ENCODE peak calls at places on chromosomes 12 and 14, in seven cellular contexts. D is ACHN, K is lung, F is NCI-H510A, I is stromal cell of bone marrow, T is HS-27A, P is skeletal muscle cell. N is an unnamed sample.

GRCh38 chr14:68695326-68695768 is 97.5 kb downstream of the ZFP36L1 start:
- DNase-seq in D (peak), K (no peak), F (no peak), I (peak), T (peak), P (peak), N (peak)

GRCh38 chr12:103647267-103647666 is 60.2 kb downstream of the STAB2 start:
- DNase-seq in D (no peak), K (no peak), F (no peak), I (peak), T (no peak), P (peak), N (no peak)

GRCh38 chr12:117036547-117036946 is 62.7 kb downstream of the TESC start:
- DNase-seq in D (no peak), K (no peak), F (no peak), I (no peak), T (no peak), P (no peak), N (no peak)

GRCh38 chr14:100524233-100524932 is 62.8 kb downstream of the BEGAIN start:
- DNase-seq in D (no peak), K (no peak), F (no peak), I (no peak), T (no peak), P (no peak), N (no peak)

GRCh38 chr12:127342861-127343260 is 924.1 kb upstream of the TMEM132C start:
- DNase-seq in D (no peak), K (no peak), F (no peak), I (no peak), T (no peak), P (no peak), N (no peak)

GRCh38 chr14:60573943-60574496 is 65.1 kb downstream of the SIX6 start:
- DNase-seq in D (no peak), K (no peak), F (no peak), I (peak), T (no peak), P (peak), N (no peak)

GRCh38 chr12:1781770-1782169 is 38.6 kb upstream of the LRTM2 start:
- DNase-seq in D (no peak), K (no peak), F (no peak), I (no peak), T (no peak), P (no peak), N (no peak)

GRCh38 chr14:101757064-101757838 is 4.3 kb upstream of the PPP2R5C start:
- DNase-seq in D (no peak), K (no peak), F (no peak), I (no peak), T (no peak), P (no peak), N (no peak)

GRCh38 chr12:67633708-67634107 is 14.8 kb upstream of the DYRK2 start:
- DNase-seq in D (no peak), K (peak), F (no peak), I (no peak), T (no peak), P (no peak), N (no peak)

GRCh38 chr12:26863515-26863914 is 30.5 kb upstream of the ITPR2 start:
- DNase-seq in D (peak), K (no peak), F (no peak), I (no peak), T (no peak), P (no peak), N (no peak)

GRCh38 chr14:22570132-22570949 is 18.7 kb downstream of the DAD1 start:
- DNase-seq in D (peak), K (peak), F (peak), I (peak), T (peak), P (peak), N (peak)

GRCh38 chr12:103803847-103804246 is 37.2 kb downstream of the NT5DC3 start:
- DNase-seq in D (no peak), K (no peak), F (no peak), I (no peak), T (no peak), P (no peak), N (no peak)

GRCh38 chr12:1613860-1614259 is 15.2 kb upstream of the WNT5B start:
- DNase-seq in D (no peak), K (no peak), F (no peak), I (no peak), T (no peak), P (no peak), N (no peak)

GRCh38 chr14:69355955-69356321 is 42.2 kb downstream of the ERH start:
- DNase-seq in D (peak), K (no peak), F (no peak), I (peak), T (no peak), P (peak), N (peak)

GRCh38 chr12:15979096-15980091 is 68.3 kb downstream of the DERA start:
- DNase-seq in D (peak), K (no peak), F (no peak), I (peak), T (peak), P (peak), N (no peak)

GRCh38 chr12:2682301-2683282 is 112.2 kb upstream of the FKBP4 start:
- DNase-seq in D (peak), K (peak), F (no peak), I (peak), T (no peak), P (peak), N (peak)

GRCh38 chr12:131087991-131088700 is 134.4 kb downstream of the ADGRD1 start:
- DNase-seq in D (no peak), K (no peak), F (no peak), I (no peak), T (no peak), P (no peak), N (peak)

GRCh38 chr12:70698345-70698744 is 61.1 kb upstream of the PTPRB start:
- DNase-seq in D (no peak), K (no peak), F (no peak), I (no peak), T (no peak), P (no peak), N (no peak)

GRCh38 chr14:50061664-50062437 is 54.5 kb downstream of the VCPKMT start:
- DNase-seq in D (peak), K (no peak), F (no peak), I (no peak), T (no peak), P (no peak), N (no peak)

GRCh38 chr14:100528962-100529560 is 58.2 kb downstream of the BEGAIN start:
- DNase-seq in D (no peak), K (no peak), F (no peak), I (no peak), T (no peak), P (no peak), N (peak)

GRCh38 chr14:75752907-75753594 is 92.0 kb downstream of the TTLL5 start:
- DNase-seq in D (no peak), K (no peak), F (no peak), I (peak), T (no peak), P (no peak), N (no peak)

GRCh38 chr12:51669996-51670395 is 79.0 kb downstream of the SCN8A start:
- DNase-seq in D (no peak), K (no peak), F (no peak), I (no peak), T (no peak), P (no peak), N (no peak)

N was measured in right atrium auricular region.